ENCODE peak calls at places on chromosome 15, in ten cellular contexts. W is stimulated activated CD4-positive, alpha-beta T cell treated with anti-CD3 and anti-CD28 coated beads, Interleukin-4, amount 100 ng/mL, for 24 hours; U is PC-9; L is ovary; E is CD8-positive, alpha-beta memory T cell; H is activated CD4-positive, alpha-beta T cell treated with anti-CD3 and anti-CD28 coated beads, Interleukin-2, amount 50 U/mL, for 1 hour; V is G401; C is uterus; J is activated naive CD8-positive, alpha-beta T cell treated with anti-CD3 and anti-CD28 coated beads, Interleukin-2, amount 50 U/mL, for 24 hours; A is AG09319. X is an unnamed sample.

GRCh38 chr15:48498828-48499227 is 146.7 kb downstream of the FBN1 start:
- DNase-seq in V (no peak), W (no peak), C (no peak), U (no peak), L (no peak), J (no peak), H (no peak), A (no peak), E (no peak), X (no peak)

GRCh38 chr15:50542051-50542450 is 4.4 kb downstream of the USP50 start:
- DNase-seq in H (no peak), L (no peak), C (no peak), J (no peak), W (no peak), V (no peak), A (peak; percentile 94), U (no peak), E (no peak), X (peak; percentile 93)

GRCh38 chr15:82850242-82850591 is 40.8 kb downstream of the WHAMM start:
- DNase-seq in E (no peak), J (no peak), H (no peak), A (no peak), C (no peak), W (no peak), L (no peak), U (no peak), V (peak; percentile 95), X (no peak)

GRCh38 chr15:96409231-96410138 is 79.0 kb downstream of the NR2F2 start:
- DNase-seq in C (no peak), J (no peak), U (no peak), H (no peak), E (no peak), L (no peak), W (no peak), V (no peak), A (no peak), X (no peak)

GRCh38 chr15:61169904-61170695 is 59.0 kb downstream of the RORA start:
- DNase-seq in E (no peak), C (no peak), L (no peak), H (no peak), A (no peak), W (no peak), V (no peak), J (no peak), U (no peak), X (no peak)

GRCh38 chr15:98276018-98276417 is 315.5 kb downstream of the ARRDC4 start:
- DNase-seq in J (no peak), U (no peak), V (no peak), C (no peak), E (no peak), A (no peak), H (no peak), W (no peak), L (no peak), X (no peak)

GRCh38 chr15:93524432-93524831 is 435.4 kb upstream of the RGMA start:
- DNase-seq in A (no peak), E (no peak), W (no peak), H (no peak), J (no peak), C (no peak), V (no peak), L (no peak), U (no peak), X (no peak)

GRCh38 chr15:75620043-75620775 is 5.3 kb downstream of the SNUPN start:
- DNase-seq in A (no peak), V (no peak), L (no peak), C (peak; percentile 36), U (no peak), E (no peak), H (no peak), J (no peak), W (no peak), X (peak; percentile 68)

GRCh38 chr15:29612096-29612495 is 210.2 kb downstream of the TJP1 start:
- DNase-seq in L (no peak), J (no peak), V (no peak), E (no peak), H (no peak), C (no peak), U (no peak), A (peak; percentile 10), W (no peak), X (peak; percentile 77)

GRCh38 chr15:59828871-59829270 is 139.8 kb upstream of the BNIP2 start:
- DNase-seq in E (no peak), L (no peak), W (no peak), A (no peak), J (no peak), U (peak; percentile 77), V (no peak), C (no peak), H (no peak), X (no peak)

GRCh38 chr15:58694641-58695398 is 54.7 kb downstream of the ADAM10 start:
- DNase-seq in L (no peak), U (no peak), H (no peak), A (no peak), W (no peak), E (no peak), J (no peak), V (peak; percentile 46), C (no peak), X (no peak)

GRCh38 chr15:69679623-69680228 is 227.1 kb downstream of the RPLP1 start:
- DNase-seq in V (no peak), J (peak; percentile 67), H (no peak), U (no peak), W (peak; percentile 48), C (no peak), A (no peak), E (peak; percentile 75), L (no peak), X (no peak)

GRCh38 chr15:78396976-78397375 is 41.0 kb upstream of the IREB2 start:
- DNase-seq in W (no peak), V (no peak), A (peak; percentile 75), L (peak; percentile 66), E (no peak), U (no peak), C (no peak), J (no peak), H (no peak), X (peak; percentile 38)

GRCh38 chr15:69159805-69160140 is 662 bp upstream of the GLCE start:
- DNase-seq in V (no peak), A (no peak), U (no peak), C (no peak), E (no peak), J (no peak), H (no peak), W (no peak), L (no peak), X (no peak)

GRCh38 chr15:71411538-71412482 is 296.5 kb downstream of the THSD4 start:
- DNase-seq in J (no peak), V (no peak), H (no peak), U (no peak), L (peak; percentile 38), W (no peak), A (no peak), C (peak; percentile 59), E (no peak), X (peak; percentile 57)